ENCODE peak calls at places on chromosome 19, in eight cellular contexts. One of them, this sample, is unnamed.

GRCh38 chr19:18901503-18901890 is 5.5 kb upstream of the CERS1 start:
- DNase-seq in K562: no peak
- DNase-seq in brain microvascular endothelial cell: no peak
- DNase-seq in fibroblast of lung: no peak
- DNase-seq in thoracic aorta: no peak
- DNase-seq in cardiac fibroblast: no peak
- DNase-seq in progenitor cell of endocrine pancreas: no peak
- DNase-seq in AG04450: no peak
- DNase-seq in this sample: no peak

GRCh38 chr19:5905072-5905778 is 553 bp downstream of the VMAC start:
- DNase-seq in progenitor cell of endocrine pancreas: no peak
- DNase-seq in thoracic aorta: no peak
- DNase-seq in cardiac fibroblast: no peak
- DNase-seq in AG04450: no peak
- DNase-seq in brain microvascular endothelial cell: no peak
- DNase-seq in fibroblast of lung: no peak
- DNase-seq in K562: no peak
- DNase-seq in this sample: no peak

GRCh38 chr19:47540748-47541147 is 25.9 kb upstream of the NAPA start:
- DNase-seq in brain microvascular endothelial cell: peak
- DNase-seq in progenitor cell of endocrine pancreas: no peak
- DNase-seq in cardiac fibroblast: peak
- DNase-seq in AG04450: peak
- DNase-seq in thoracic aorta: no peak
- DNase-seq in K562: peak
- DNase-seq in fibroblast of lung: peak
- DNase-seq in this sample: no peak

GRCh38 chr19:28221736-28222135 is 991.2 kb downstream of the UQCRFS1 start:
- DNase-seq in progenitor cell of endocrine pancreas: no peak
- DNase-seq in K562: no peak
- DNase-seq in AG04450: no peak
- DNase-seq in cardiac fibroblast: no peak
- DNase-seq in thoracic aorta: no peak
- DNase-seq in fibroblast of lung: peak
- DNase-seq in brain microvascular endothelial cell: no peak
- DNase-seq in this sample: no peak

GRCh38 chr19:39582891-39583625 is 19.3 kb upstream of the LGALS13 start:
- DNase-seq in fibroblast of lung: no peak
- DNase-seq in cardiac fibroblast: no peak
- DNase-seq in brain microvascular endothelial cell: no peak
- DNase-seq in thoracic aorta: no peak
- DNase-seq in progenitor cell of endocrine pancreas: no peak
- DNase-seq in K562: no peak
- DNase-seq in AG04450: no peak
- DNase-seq in this sample: no peak

GRCh38 chr19:36745870-36746269 is 26.7 kb downstream of the ZNF850 start:
- DNase-seq in brain microvascular endothelial cell: no peak
- DNase-seq in fibroblast of lung: no peak
- DNase-seq in cardiac fibroblast: no peak
- DNase-seq in progenitor cell of endocrine pancreas: no peak
- DNase-seq in thoracic aorta: no peak
- DNase-seq in K562: no peak
- DNase-seq in AG04450: no peak
- DNase-seq in this sample: no peak

GRCh38 chr19:36986131-36986530 is 70.0 kb downstream of the ZNF568 start:
- DNase-seq in thoracic aorta: no peak
- DNase-seq in AG04450: no peak
- DNase-seq in cardiac fibroblast: no peak
- DNase-seq in progenitor cell of endocrine pancreas: no peak
- DNase-seq in fibroblast of lung: no peak
- DNase-seq in brain microvascular endothelial cell: no peak
- DNase-seq in K562: no peak
- DNase-seq in this sample: no peak

GRCh38 chr19:34732548-34733255 is 1.3 kb upstream of the ZNF181 start:
- DNase-seq in AG04450: no peak
- DNase-seq in cardiac fibroblast: no peak
- DNase-seq in thoracic aorta: no peak
- DNase-seq in brain microvascular endothelial cell: no peak
- DNase-seq in fibroblast of lung: no peak
- DNase-seq in K562: peak
- DNase-seq in progenitor cell of endocrine pancreas: no peak
- DNase-seq in this sample: no peak

GRCh38 chr19:345320-345879 is 804 bp upstream of the MIER2 start:
- DNase-seq in cardiac fibroblast: no peak
- DNase-seq in progenitor cell of endocrine pancreas: no peak
- DNase-seq in K562: no peak
- DNase-seq in AG04450: no peak
- DNase-seq in brain microvascular endothelial cell: no peak
- DNase-seq in fibroblast of lung: no peak
- DNase-seq in thoracic aorta: no peak
- DNase-seq in this sample: no peak

GRCh38 chr19:48539503-48540096 is 12.4 kb upstream of the SULT2B1 start:
- DNase-seq in fibroblast of lung: peak
- DNase-seq in progenitor cell of endocrine pancreas: no peak
- DNase-seq in AG04450: no peak
- DNase-seq in K562: peak
- DNase-seq in thoracic aorta: no peak
- DNase-seq in brain microvascular endothelial cell: peak
- DNase-seq in cardiac fibroblast: peak
- DNase-seq in this sample: no peak

GRCh38 chr19:6668696-6669095 is 1.3 kb downstream of the TNFSF14 start:
- DNase-seq in cardiac fibroblast: no peak
- DNase-seq in brain microvascular endothelial cell: no peak
- DNase-seq in K562: no peak
- DNase-seq in fibroblast of lung: no peak
- DNase-seq in progenitor cell of endocrine pancreas: no peak
- DNase-seq in thoracic aorta: no peak
- DNase-seq in AG04450: no peak
- DNase-seq in this sample: no peak

GRCh38 chr19:46670874-46671273 is 9.9 kb upstream of the DACT3 start:
- DNase-seq in AG04450: no peak
- DNase-seq in K562: no peak
- DNase-seq in brain microvascular endothelial cell: no peak
- DNase-seq in cardiac fibroblast: peak
- DNase-seq in thoracic aorta: no peak
- DNase-seq in fibroblast of lung: peak
- DNase-seq in progenitor cell of endocrine pancreas: no peak
- DNase-seq in this sample: no peak

GRCh38 chr19:18915639-18916038 is 3.5 kb downstream of the COPE start:
- DNase-seq in brain microvascular endothelial cell: no peak
- DNase-seq in K562: no peak
- DNase-seq in progenitor cell of endocrine pancreas: no peak
- DNase-seq in AG04450: no peak
- DNase-seq in cardiac fibroblast: peak
- DNase-seq in fibroblast of lung: peak
- DNase-seq in thoracic aorta: no peak
- DNase-seq in this sample: peak

GRCh38 chr19:2793577-2793976 is 8.3 kb downstream of the THOP1 start:
- DNase-seq in AG04450: no peak
- DNase-seq in brain microvascular endothelial cell: no peak
- DNase-seq in fibroblast of lung: no peak
- DNase-seq in cardiac fibroblast: no peak
- DNase-seq in thoracic aorta: no peak
- DNase-seq in K562: no peak
- DNase-seq in progenitor cell of endocrine pancreas: no peak
- DNase-seq in this sample: no peak
- TF ChIP-seq CTCF in AG04450: no peak
- TF ChIP-seq CTCF in brain microvascular endothelial cell: no peak
- TF ChIP-seq CTCF in fibroblast of lung: no peak
- TF ChIP-seq CTCF in cardiac fibroblast: no peak
- TF ChIP-seq CTCF in thoracic aorta: no peak
- TF ChIP-seq CTCF in K562: no peak
- TF ChIP-seq CTCF in progenitor cell of endocrine pancreas: no peak
- TF ChIP-seq CTCF in this sample: no peak

GRCh38 chr19:55504252-55504603 is 16.0 kb downstream of the SSC5D start:
- DNase-seq in K562: no peak
- DNase-seq in cardiac fibroblast: no peak
- DNase-seq in brain microvascular endothelial cell: no peak
- DNase-seq in thoracic aorta: no peak
- DNase-seq in fibroblast of lung: no peak
- DNase-seq in progenitor cell of endocrine pancreas: no peak
- DNase-seq in AG04450: no peak
- DNase-seq in this sample: no peak
- TF ChIP-seq CTCF in K562: no peak
- TF ChIP-seq CTCF in cardiac fibroblast: no peak
- TF ChIP-seq CTCF in brain microvascular endothelial cell: no peak
- TF ChIP-seq CTCF in thoracic aorta: no peak
- TF ChIP-seq CTCF in fibroblast of lung: no peak
- TF ChIP-seq CTCF in progenitor cell of endocrine pancreas: no peak
- TF ChIP-seq CTCF in AG04450: no peak
- TF ChIP-seq CTCF in this sample: no peak

GRCh38 chr19:40714519-40715299 is 2.0 kb downstream of the COQ8B start:
- DNase-seq in thoracic aorta: peak
- DNase-seq in AG04450: peak
- DNase-seq in progenitor cell of endocrine pancreas: peak
- DNase-seq in fibroblast of lung: peak
- DNase-seq in brain microvascular endothelial cell: peak
- DNase-seq in cardiac fibroblast: peak
- DNase-seq in K562: peak
- DNase-seq in this sample: peak
- TF ChIP-seq CTCF in thoracic aorta: no peak
- TF ChIP-seq CTCF in AG04450: no peak
- TF ChIP-seq CTCF in progenitor cell of endocrine pancreas: no peak
- TF ChIP-seq CTCF in fibroblast of lung: no peak
- TF ChIP-seq CTCF in brain microvascular endothelial cell: peak
- TF ChIP-seq CTCF in cardiac fibroblast: no peak
- TF ChIP-seq CTCF in K562: no peak
- TF ChIP-seq CTCF in this sample: no peak

GRCh38 chr19:2231621-2232221 is 4.4 kb downstream of the PLEKHJ1 start:
- DNase-seq in fibroblast of lung: no peak
- DNase-seq in K562: no peak
- DNase-seq in thoracic aorta: no peak
- DNase-seq in progenitor cell of endocrine pancreas: no peak
- DNase-seq in brain microvascular endothelial cell: no peak
- DNase-seq in AG04450: no peak
- DNase-seq in cardiac fibroblast: no peak
- DNase-seq in this sample: no peak
- TF ChIP-seq CTCF in fibroblast of lung: no peak
- TF ChIP-seq CTCF in K562: peak
- TF ChIP-seq CTCF in thoracic aorta: no peak
- TF ChIP-seq CTCF in progenitor cell of endocrine pancreas: no peak
- TF ChIP-seq CTCF in brain microvascular endothelial cell: peak
- TF ChIP-seq CTCF in AG04450: no peak
- TF ChIP-seq CTCF in cardiac fibroblast: no peak
- TF ChIP-seq CTCF in this sample: no peak

GRCh38 chr19:11541238-11541637 is 2.6 kb downstream of the CNN1 start:
- DNase-seq in K562: no peak
- DNase-seq in cardiac fibroblast: no peak
- DNase-seq in progenitor cell of endocrine pancreas: no peak
- DNase-seq in brain microvascular endothelial cell: no peak
- DNase-seq in fibroblast of lung: no peak
- DNase-seq in AG04450: no peak
- DNase-seq in thoracic aorta: no peak
- DNase-seq in this sample: no peak

GRCh38 chr19:11539495-11540365 is 1.1 kb downstream of the CNN1 start:
- DNase-seq in K562: peak
- DNase-seq in brain microvascular endothelial cell: peak
- DNase-seq in progenitor cell of endocrine pancreas: no peak
- DNase-seq in thoracic aorta: no peak
- DNase-seq in fibroblast of lung: peak
- DNase-seq in cardiac fibroblast: no peak
- DNase-seq in AG04450: no peak
- DNase-seq in this sample: peak

GRCh38 chr19:11535792-11536595 is 2.7 kb upstream of the CNN1 start:
- DNase-seq in fibroblast of lung: peak
- DNase-seq in brain microvascular endothelial cell: peak
- DNase-seq in cardiac fibroblast: peak
- DNase-seq in K562: peak
- DNase-seq in thoracic aorta: peak
- DNase-seq in AG04450: peak
- DNase-seq in progenitor cell of endocrine pancreas: peak
- DNase-seq in this sample: peak

GRCh38 chr19:11540642-11541041 is 2.0 kb downstream of the CNN1 start:
- DNase-seq in cardiac fibroblast: no peak
- DNase-seq in fibroblast of lung: no peak
- DNase-seq in brain microvascular endothelial cell: no peak
- DNase-seq in AG04450: no peak
- DNase-seq in K562: no peak
- DNase-seq in thoracic aorta: no peak
- DNase-seq in progenitor cell of endocrine pancreas: no peak
- DNase-seq in this sample: no peak

DNA sequence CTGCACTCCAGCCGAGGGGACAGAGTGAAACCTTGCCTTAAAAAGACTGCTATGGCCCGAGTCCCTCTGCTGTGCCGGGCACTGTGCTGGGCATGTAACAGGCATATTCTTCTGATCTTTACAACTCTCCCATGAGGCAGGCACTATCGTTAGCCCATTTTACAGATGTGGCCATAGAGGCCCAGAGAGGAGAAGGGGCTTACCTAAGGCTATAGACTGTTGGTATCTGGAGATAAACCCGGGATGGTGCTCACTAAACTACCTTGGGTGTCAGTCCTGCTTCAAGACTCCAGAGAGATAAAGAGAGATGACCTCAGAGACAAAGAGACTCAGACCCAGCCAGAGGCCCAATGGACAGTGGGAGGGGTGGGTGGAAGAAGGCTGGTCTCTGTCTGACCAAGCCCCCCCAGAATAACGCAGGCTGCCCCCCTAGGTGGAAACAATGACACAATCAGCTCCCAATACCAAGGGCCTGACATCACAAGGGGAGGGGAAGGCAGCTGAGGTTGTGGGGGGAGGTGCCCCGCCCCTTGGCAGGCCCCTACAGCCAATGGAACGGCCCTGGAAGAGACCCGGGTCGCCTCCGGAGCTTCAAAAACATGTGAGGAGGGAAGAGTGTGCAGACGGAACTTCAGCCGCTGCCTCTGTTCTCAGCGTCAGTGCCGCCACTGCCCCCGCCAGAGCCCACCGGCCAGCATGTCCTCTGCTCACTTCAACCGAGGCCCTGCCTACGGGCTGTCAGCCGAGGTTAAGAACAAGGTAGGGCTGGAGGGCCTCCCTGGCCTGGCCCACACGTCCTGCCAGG is at the start of gene CNN1:
- DNase-seq in cardiac fibroblast: peak
- DNase-seq in K562: peak
- DNase-seq in progenitor cell of endocrine pancreas: no peak
- DNase-seq in AG04450: peak
- DNase-seq in fibroblast of lung: peak
- DNase-seq in brain microvascular endothelial cell: peak
- DNase-seq in thoracic aorta: peak
- DNase-seq in this sample: peak
- TF ChIP-seq CTCF in cardiac fibroblast: no peak
- TF ChIP-seq CTCF in K562: no peak
- TF ChIP-seq CTCF in progenitor cell of endocrine pancreas: no peak
- TF ChIP-seq CTCF in AG04450: no peak
- TF ChIP-seq CTCF in fibroblast of lung: no peak
- TF ChIP-seq CTCF in brain microvascular endothelial cell: no peak
- TF ChIP-seq CTCF in thoracic aorta: no peak
- TF ChIP-seq CTCF in this sample: no peak

This sample was measured in nephron progenitor cell.